ENCODE peak calls at places on chromosomes 4 and X, in four cellular contexts. One of them, this sample, is unnamed.

GRCh38 chr4:173494013-173494970 is 35.7 kb downstream of the HAND2 start:
- DNase-seq in left colon: peak
- DNase-seq in cardiac fibroblast: peak
- DNase-seq in NCI-H774: peak
- DNase-seq in this sample: no peak

GRCh38 chr4:3677671-3678070 is 88.5 kb upstream of the ADRA2C start:
- DNase-seq in cardiac fibroblast: no peak
- DNase-seq in left colon: peak
- DNase-seq in NCI-H774: no peak
- DNase-seq in this sample: no peak

GRCh38 chr4:7964459-7964858 is 24.8 kb upstream of the AFAP1 start:
- DNase-seq in NCI-H774: no peak
- DNase-seq in left colon: no peak
- DNase-seq in cardiac fibroblast: no peak
- DNase-seq in this sample: no peak

GRCh38 chrX:120768681-120769080 is 107.0 kb downstream of the CT47B1 start:
- DNase-seq in cardiac fibroblast: peak
- DNase-seq in left colon: no peak
- DNase-seq in NCI-H774: no peak
- DNase-seq in this sample: no peak

GRCh38 chr4:108547682-108548081 is 72.7 kb upstream of the RPL34 start:
- DNase-seq in cardiac fibroblast: no peak
- DNase-seq in NCI-H774: no peak
- DNase-seq in left colon: no peak
- DNase-seq in this sample: no peak

GRCh38 chr4:100106982-100107381 is 83.3 kb downstream of the DDIT4L start:
- DNase-seq in cardiac fibroblast: no peak
- DNase-seq in left colon: no peak
- DNase-seq in NCI-H774: no peak
- DNase-seq in this sample: no peak

GRCh38 chr4:185779520-185779919 is 32.5 kb downstream of the SORBS2 start:
- DNase-seq in cardiac fibroblast: peak
- DNase-seq in NCI-H774: no peak
- DNase-seq in left colon: no peak
- DNase-seq in this sample: no peak

GRCh38 chrX:5829469-5829868 is 399.2 kb downstream of the NLGN4X start:
- DNase-seq in cardiac fibroblast: no peak
- DNase-seq in NCI-H774: no peak
- DNase-seq in left colon: no peak
- DNase-seq in this sample: no peak

GRCh38 chr4:99008051-99008450 is 12.5 kb downstream of the METAP1 start:
- DNase-seq in cardiac fibroblast: no peak
- DNase-seq in left colon: no peak
- DNase-seq in NCI-H774: no peak
- DNase-seq in this sample: no peak

GRCh38 chr4:145501051-145501660 is 19.5 kb downstream of the SMAD1 start:
- DNase-seq in left colon: no peak
- DNase-seq in NCI-H774: no peak
- DNase-seq in cardiac fibroblast: no peak
- DNase-seq in this sample: no peak

GRCh38 chr4:3285558-3286334 is 7.1 kb upstream of the RGS12 start:
- DNase-seq in cardiac fibroblast: peak
- DNase-seq in NCI-H774: no peak
- DNase-seq in left colon: no peak
- DNase-seq in this sample: no peak

GRCh38 chr4:1494416-1495315 is 88.4 kb upstream of the NKX1-1 start:
- DNase-seq in left colon: no peak
- DNase-seq in NCI-H774: no peak
- DNase-seq in cardiac fibroblast: no peak
- DNase-seq in this sample: no peak

GRCh38 chr4:40840985-40841571 is 91.3 kb downstream of the NSUN7 start:
- DNase-seq in left colon: peak
- DNase-seq in NCI-H774: peak
- DNase-seq in cardiac fibroblast: peak
- DNase-seq in this sample: peak

GRCh38 chrX:53476371-53476770 is 42.2 kb upstream of the HSD17B10 start:
- DNase-seq in left colon: no peak
- DNase-seq in cardiac fibroblast: peak
- DNase-seq in NCI-H774: no peak
- DNase-seq in this sample: no peak

GRCh38 chrX:120308959-120309872 is 2.0 kb downstream of the TMEM255A start:
- DNase-seq in cardiac fibroblast: peak
- DNase-seq in left colon: peak
- DNase-seq in NCI-H774: peak
- DNase-seq in this sample: no peak

GRCh38 chrX:43592597-43592996 is 63.5 kb upstream of the MAOA start:
- DNase-seq in cardiac fibroblast: no peak
- DNase-seq in NCI-H774: no peak
- DNase-seq in left colon: no peak
- DNase-seq in this sample: no peak

GRCh38 chr4:143692241-143692640 is 8.2 kb downstream of the FREM3 start:
- DNase-seq in NCI-H774: no peak
- DNase-seq in cardiac fibroblast: no peak
- DNase-seq in left colon: no peak
- DNase-seq in this sample: no peak

GRCh38 chr4:59608466-59608865 is 1591.7 kb upstream of the ADGRL3 start:
- DNase-seq in cardiac fibroblast: peak
- DNase-seq in NCI-H774: no peak
- DNase-seq in left colon: no peak
- DNase-seq in this sample: no peak

GRCh38 chr4:143294310-143294709 is 42.4 kb upstream of the GAB1 start:
- DNase-seq in NCI-H774: no peak
- DNase-seq in left colon: peak
- DNase-seq in cardiac fibroblast: no peak
- DNase-seq in this sample: no peak

GRCh38 chr4:108644237-108644636 is 6.2 kb upstream of the OSTC start:
- DNase-seq in cardiac fibroblast: peak
- DNase-seq in NCI-H774: no peak
- DNase-seq in left colon: no peak
- DNase-seq in this sample: no peak

GRCh38 chr4:122341906-122342305 is 36.9 kb upstream of the ADAD1 start:
- DNase-seq in left colon: no peak
- DNase-seq in NCI-H774: no peak
- DNase-seq in cardiac fibroblast: peak
- DNase-seq in this sample: no peak

GRCh38 chr4:166941629-166942028 is 292.7 kb downstream of the SPOCK3 start:
- DNase-seq in cardiac fibroblast: no peak
- DNase-seq in NCI-H774: no peak
- DNase-seq in left colon: no peak
- DNase-seq in this sample: no peak

GRCh38 chrX:110665636-110666035 is 130.0 kb downstream of the CHRDL1 start:
- DNase-seq in NCI-H774: no peak
- DNase-seq in cardiac fibroblast: peak
- DNase-seq in left colon: no peak
- DNase-seq in this sample: peak

GRCh38 chr4:8103991-8104390 is 54.6 kb downstream of the ABLIM2 start:
- DNase-seq in NCI-H774: no peak
- DNase-seq in left colon: no peak
- DNase-seq in cardiac fibroblast: no peak
- DNase-seq in this sample: no peak

GRCh38 chr4:186294160-186294559 is 28.2 kb downstream of the F11 start:
- DNase-seq in cardiac fibroblast: no peak
- DNase-seq in NCI-H774: no peak
- DNase-seq in left colon: no peak
- DNase-seq in this sample: no peak